ENCODE peak calls at places on chromosome 12, in seven cellular contexts. G is astrocyte of the spinal cord, A is GM12878, Z is Peyer's patch, C is IMR-90, H is psoas muscle, R is cardiac fibroblast. L is an unnamed sample.

GRCh38 chr12:116528498-116528897 is 30.7 kb upstream of the MAP1LC3B2 start:
- DNase-seq in C (no peak), G (no peak), Z (no peak), H (no peak), R (peak; percentile 26), A (no peak), L (no peak)

GRCh38 chr12:109863961-109864712 is 16.2 kb downstream of the GLTP start:
- DNase-seq in G (peak; percentile 28), H (no peak), R (peak; percentile 67), Z (no peak), C (peak; percentile 63), A (no peak), L (peak; percentile 39)

GRCh38 chr12:50275545-50275944 is 7.8 kb downstream of the LIMA1 start:
- DNase-seq in Z (peak; percentile 67), G (no peak), R (no peak), C (no peak), H (no peak), A (no peak), L (peak; percentile 62)

GRCh38 chr12:86838264-86838663 is 582.1 kb upstream of the MGAT4C start:
- DNase-seq in Z (no peak), C (no peak), R (no peak), H (no peak), A (no peak), G (no peak), L (no peak)

GRCh38 chr12:118424883-118425282 is 48.5 kb downstream of the SUDS3 start:
- DNase-seq in G (no peak), A (no peak), C (no peak), Z (no peak), R (no peak), H (no peak), L (no peak)

GRCh38 chr12:53062011-53062961 is 12.4 kb downstream of the TNS2 start:
- DNase-seq in A (no peak), R (no peak), G (no peak), Z (peak; percentile 43), C (no peak), H (peak; percentile 58), L (no peak)

GRCh38 chr12:9933966-9934365 is 1.8 kb upstream of the CLEC2A start:
- DNase-seq in A (no peak), G (no peak), C (no peak), H (no peak), R (no peak), Z (no peak), L (no peak)

GRCh38 chr12:72433298-72433697 is 161.1 kb downstream of the TRHDE start:
- DNase-seq in G (no peak), R (no peak), H (no peak), A (no peak), C (no peak), Z (peak; percentile 44), L (no peak)

GRCh38 chr12:45121224-45121623 is 70.3 kb upstream of the DBX2 start:
- DNase-seq in Z (no peak), C (no peak), G (no peak), R (no peak), A (no peak), H (no peak), L (no peak)

GRCh38 chr12:23860019-23860418 is 89.5 kb downstream of the SOX5 start:
- DNase-seq in H (no peak), Z (no peak), G (no peak), A (no peak), C (no peak), R (no peak), L (no peak)

GRCh38 chr12:92550661-92551060 is 152.1 kb upstream of the PLEKHG7 start:
- DNase-seq in G (no peak), Z (no peak), C (no peak), H (no peak), A (no peak), R (no peak), L (no peak)

GRCh38 chr12:3262466-3262865 is 185.3 kb downstream of the TSPAN9 start:
- DNase-seq in H (no peak), R (no peak), A (no peak), G (no peak), C (no peak), Z (no peak), L (no peak)

GRCh38 chr12:45232771-45233372 is 17.0 kb downstream of the ANO6 start:
- DNase-seq in H (peak; percentile 64), C (peak; percentile 98), R (peak; percentile 98), G (peak; percentile 96), Z (no peak), A (peak; percentile 51), L (peak; percentile 96)

GRCh38 chr12:22121224-22121623 is 75.2 kb downstream of the CMAS start:
- DNase-seq in R (no peak), H (no peak), C (no peak), Z (no peak), G (no peak), A (no peak), L (no peak)

DNA sequence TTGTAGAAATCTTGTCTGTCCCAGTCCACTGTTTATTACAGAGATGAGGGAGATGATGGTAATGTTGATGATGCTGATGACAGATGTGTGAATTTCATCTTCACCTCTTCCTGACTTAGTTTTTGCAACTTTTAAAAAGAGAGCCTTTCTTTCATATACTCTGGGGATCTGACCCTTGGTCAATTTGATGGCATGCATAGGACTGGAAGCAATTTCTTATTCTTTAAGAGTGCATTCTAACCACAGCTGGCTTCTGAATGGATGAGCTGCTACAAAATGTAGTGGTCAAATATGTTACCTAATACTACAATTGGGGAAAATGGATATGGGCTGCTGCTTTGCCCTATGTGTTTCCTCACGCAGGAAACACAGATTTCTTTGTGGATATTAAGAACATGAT is 80.8 kb downstream of the MYRFL start:
- DNase-seq in C (no peak), R (no peak), Z (no peak), G (no peak), A (no peak), H (no peak), L (no peak)
- H3K4me3 ChIP-seq in C (no peak overlapping the region), R (no peak overlapping the region), Z (no peak overlapping the region), G (no peak overlapping the region), A (no peak overlapping the region), H (no peak overlapping the region), L (no peak overlapping the region)

DNA sequence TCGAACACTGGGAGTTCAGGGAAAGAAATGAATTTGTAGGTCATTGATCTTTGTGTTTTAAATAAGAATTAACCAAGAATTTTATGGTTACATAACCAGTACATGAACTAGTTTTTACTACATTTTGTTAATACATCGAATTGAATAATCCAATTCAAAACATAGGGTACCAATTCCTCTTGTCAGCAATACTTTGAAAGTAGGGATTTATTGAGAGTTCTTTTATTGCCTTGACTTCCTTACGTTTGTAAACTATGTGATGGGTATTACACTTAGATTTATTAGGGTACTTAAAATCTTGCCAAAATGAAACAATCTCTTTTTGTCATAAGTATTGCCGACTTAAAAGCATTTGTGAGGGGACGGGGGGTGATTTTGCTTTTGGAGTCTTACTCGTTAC is 22.3 kb downstream of the SOCS2 start:
- DNase-seq in R (peak; percentile 17), H (no peak), Z (no peak), G (no peak), C (no peak), A (no peak), L (no peak)
- H3K4me3 ChIP-seq in R (no peak overlapping the region), H (peak overlapping the region; percentile 38), Z (no peak overlapping the region), G (no peak overlapping the region), C (no peak overlapping the region), A (no peak overlapping the region), L (no peak overlapping the region)

GRCh38 chr12:57227315-57228115 is 2.0 kb upstream of the SHMT2 start:
- DNase-seq in H (no peak), A (no peak), C (peak; percentile 26), R (no peak), G (no peak), Z (no peak), L (no peak)
- H3K4me3 ChIP-seq in H (no peak overlapping the region), A (no peak overlapping the region), C (no peak overlapping the region), R (no peak overlapping the region), G (no peak overlapping the region), Z (no peak overlapping the region), L (no peak overlapping the region)

DNA sequence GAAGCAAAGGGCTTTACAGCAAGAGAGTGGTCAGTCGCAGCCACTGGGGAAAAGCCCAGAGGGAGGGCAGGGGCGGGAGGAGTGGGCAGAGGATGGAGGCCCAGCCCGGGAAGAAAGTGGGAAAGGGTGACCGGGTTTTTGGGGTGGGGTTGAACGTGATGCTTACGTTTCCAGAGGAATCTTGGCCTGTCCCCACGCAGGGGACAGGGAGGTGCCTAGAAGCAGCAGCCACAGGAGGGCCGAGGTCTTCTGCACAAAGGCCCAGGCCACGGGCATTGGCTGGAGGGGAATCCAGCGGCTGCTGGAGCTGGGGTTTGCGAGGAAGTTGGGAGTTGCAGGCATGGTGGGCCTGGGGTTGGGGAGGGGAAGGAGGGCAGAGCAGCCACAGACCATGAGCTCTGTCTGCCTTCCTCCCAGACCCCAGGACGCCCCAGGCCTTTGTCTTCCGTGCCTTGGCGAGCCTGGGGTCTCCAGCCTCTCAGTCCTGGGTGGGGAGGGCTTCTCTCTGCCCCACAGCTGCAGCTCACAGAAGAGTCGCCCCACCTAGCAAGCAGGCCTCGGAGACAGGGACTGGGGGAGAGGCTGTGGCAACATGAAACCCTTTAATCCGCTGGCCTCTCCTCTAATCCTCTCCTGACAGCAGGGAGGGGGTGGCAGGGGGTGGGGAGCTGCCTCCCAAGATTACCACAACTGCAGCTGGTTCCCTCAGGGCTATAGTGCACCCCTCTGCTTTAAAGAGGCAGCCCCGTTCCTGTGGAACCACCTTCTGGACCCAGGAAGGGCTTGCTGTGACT is at the start of gene CACNA2D4:
- DNase-seq in R (no peak), C (no peak), G (no peak), A (no peak), H (peak; percentile 49), Z (peak; percentile 46), L (no peak)
- H3K4me3 ChIP-seq in R (no peak within 1 kb of the TSS), C (no peak within 1 kb of the TSS), G (no peak within 1 kb of the TSS), A (no peak within 1 kb of the TSS), H (peak within 1 kb of the TSS; percentile 39), Z (peak within 1 kb of the TSS; percentile 34), L (no peak within 1 kb of the TSS)

DNA sequence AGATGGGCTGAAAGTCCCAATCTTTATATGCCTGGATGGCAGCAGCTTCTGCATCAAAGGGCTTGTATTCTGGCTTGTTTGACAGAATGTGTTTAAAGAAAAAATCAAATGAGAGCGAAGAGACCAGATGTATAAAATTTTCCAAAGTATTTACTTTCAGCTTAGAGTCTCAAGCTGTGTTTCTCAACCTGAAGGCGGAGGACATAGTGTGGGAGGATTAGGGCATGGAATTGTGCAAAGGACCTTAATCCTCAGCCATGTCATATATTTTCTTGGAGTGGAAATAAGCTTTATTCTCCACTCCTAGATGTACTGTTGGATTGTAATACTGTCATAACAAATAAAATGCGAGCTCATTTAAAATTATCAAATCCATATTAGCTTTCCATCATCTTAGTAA is 154.0 kb downstream of the PAH start:
- DNase-seq in R (no peak), Z (no peak), A (no peak), C (no peak), G (no peak), H (no peak), L (no peak)
- H3K4me3 ChIP-seq in R (no peak overlapping the region), Z (no peak overlapping the region), A (no peak overlapping the region), C (no peak overlapping the region), G (no peak overlapping the region), H (no peak overlapping the region), L (no peak overlapping the region)

GRCh38 chr12:42482086-42482819 is 107.3 kb downstream of the PRICKLE1 start:
- DNase-seq in R (peak; percentile 79), H (peak; percentile 53), Z (no peak), A (no peak), C (peak; percentile 56), G (peak; percentile 58), L (peak; percentile 75)
- H3K4me3 ChIP-seq in R (peak overlapping the region; percentile 79), H (peak overlapping the region; percentile 91), Z (peak overlapping the region; percentile 86), A (peak overlapping the region; percentile 73), C (peak overlapping the region; percentile 91), G (peak overlapping the region; percentile 72), L (peak overlapping the region; percentile 85)

L was measured in fibroblast of the aortic adventitia.